ENCODE peak calls at places on chromosomes 7 and 10, in eight cellular contexts. W, V, C, M, Q, S, K and L are unnamed samples.

GRCh38 chr7:42606217-42606905 is 305.5 kb downstream of the C7orf25 start:
- DNase-seq in M (no peak), Q (no peak), W (no peak), K (no peak), V (no peak), S (no peak), C (peak; percentile 69), L (no peak)

GRCh38 chr10:29797616-29798015 is 162.8 kb upstream of the SVIL start:
- DNase-seq in Q (no peak), K (no peak), S (no peak), V (no peak), C (no peak), M (no peak), W (no peak), L (no peak)

GRCh38 chr10:91880310-91880709 is 29.0 kb downstream of the FGFBP3 start:
- DNase-seq in M (peak; percentile 70), K (peak; percentile 68), C (no peak), W (no peak), Q (no peak), V (peak; percentile 77), S (no peak), L (no peak)

GRCh38 chr10:82742478-82742877 is 867.5 kb downstream of the NRG3 start:
- DNase-seq in M (peak; percentile 16), W (no peak), S (no peak), Q (peak; percentile 39), C (peak; percentile 25), V (no peak), K (no peak), L (no peak)

GRCh38 chr10:126119591-126119990 is 223.2 kb downstream of the FANK1 start:
- DNase-seq in C (peak; percentile 34), V (no peak), K (no peak), Q (peak; percentile 47), M (peak; percentile 72), S (no peak), W (no peak), L (no peak)

GRCh38 chr7:43522406-43523156 is 60.3 kb upstream of the STK17A start:
- DNase-seq in S (no peak), V (no peak), W (no peak), Q (peak; percentile 65), M (peak; percentile 2), C (peak; percentile 34), K (no peak), L (no peak)

GRCh38 chr7:55130554-55131198 is 111.9 kb downstream of the EGFR start:
- DNase-seq in C (peak; percentile 98), V (peak; percentile 79), K (no peak), Q (peak; percentile 97), S (peak; percentile 72), W (no peak), M (no peak), L (no peak)

GRCh38 chr7:13990319-13990983 is 985 bp upstream of the ETV1 start:
- DNase-seq in M (peak; percentile 54), W (no peak), V (peak; percentile 81), Q (peak; percentile 56), C (peak; percentile 61), S (peak; percentile 36), K (peak; percentile 94), L (no peak)

GRCh38 chr7:70833726-70834125 is 298.2 kb upstream of the GALNT17 start:
- DNase-seq in M (peak; percentile 6), S (no peak), V (no peak), K (no peak), C (no peak), W (no peak), Q (peak; percentile 57), L (no peak)

GRCh38 chr10:72790216-72790990 is 98.5 kb downstream of the MCU start:
- DNase-seq in M (peak; percentile 53), S (no peak), C (no peak), W (no peak), K (no peak), Q (no peak), V (no peak), L (no peak)

GRCh38 chr10:56317603-56318002 is 43.5 kb downstream of the ZWINT start:
- DNase-seq in S (no peak), K (no peak), Q (no peak), V (no peak), W (no peak), M (no peak), C (no peak), L (no peak)

GRCh38 chr7:73851410-73852338 is 9.3 kb upstream of the TMEM270 start:
- DNase-seq in W (no peak), M (peak; percentile 98), K (no peak), S (no peak), C (peak; percentile 97), V (no peak), Q (peak; percentile 96), L (no peak)

GRCh38 chr7:105350906-105351305 is 37.8 kb downstream of the SRPK2 start:
- DNase-seq in C (no peak), M (no peak), S (no peak), V (no peak), Q (no peak), W (no peak), K (no peak), L (no peak)

GRCh38 chr7:101287032-101287431 is 34.6 kb downstream of the IFT22 start:
- DNase-seq in S (no peak), C (no peak), K (no peak), M (no peak), Q (no peak), V (no peak), W (no peak), L (no peak)

GRCh38 chr7:54542920-54543539 is 855 bp downstream of the VSTM2A start:
- DNase-seq in M (peak; percentile 31), V (peak; percentile 81), K (peak; percentile 77), C (peak; percentile 0), W (no peak), Q (peak; percentile 13), S (no peak), L (no peak)

GRCh38 chr10:55063817-55064216 is 262.8 kb upstream of the PCDH15 start:
- DNase-seq in S (no peak), Q (peak; percentile 63), M (peak; percentile 45), C (no peak), K (no peak), W (no peak), V (no peak), L (no peak)

GRCh38 chr7:105990726-105991465 is 27.8 kb downstream of the CDHR3 start:
- DNase-seq in S (peak; percentile 73), K (peak; percentile 89), C (no peak), M (no peak), Q (peak; percentile 37), W (no peak), V (peak; percentile 63), L (no peak)

GRCh38 chr7:2939193-2939885 is 95.2 kb upstream of the GNA12 start:
- DNase-seq in C (no peak), W (no peak), K (peak; percentile 33), S (no peak), V (no peak), Q (no peak), M (peak; percentile 15), L (no peak)

GRCh38 chr7:114759347-114760062 is 162.4 kb upstream of the MDFIC start:
- DNase-seq in S (no peak), M (peak; percentile 90), W (no peak), V (peak; percentile 6), K (no peak), Q (peak; percentile 14), C (peak; percentile 14), L (no peak)

GRCh38 chr10:23204773-23205172 is 12.7 kb downstream of the PTF1A start:
- DNase-seq in S (no peak), Q (no peak), M (no peak), C (no peak), K (peak; percentile 83), V (peak; percentile 86), W (no peak), L (no peak)

GRCh38 chr7:8003077-8003476 is 34.5 kb downstream of the GLCCI1 start:
- DNase-seq in W (no peak), Q (no peak), K (no peak), C (no peak), S (no peak), V (no peak), M (no peak), L (no peak)

GRCh38 chr10:119667562-119668328 is 16.6 kb downstream of the BAG3 start:
- DNase-seq in K (peak; percentile 67), W (no peak), C (peak; percentile 91), Q (peak; percentile 95), V (peak; percentile 55), M (peak; percentile 96), S (peak; percentile 61), L (no peak)
- TF ChIP-seq CTCF in K (no peak), W (no peak), C (peak; percentile 6), Q (peak; percentile 8), V (no peak), M (peak; percentile 31), S (no peak), L (no peak)

GRCh38 chr7:1411414-1411813 is 47.9 kb downstream of the MICALL2 start:
- DNase-seq in M (no peak), Q (no peak), W (no peak), C (no peak), K (no peak), S (no peak), V (no peak), L (no peak)

GRCh38 chr7:1410992-1411391 is 48.3 kb downstream of the MICALL2 start:
- DNase-seq in Q (no peak), C (no peak), W (no peak), S (no peak), K (no peak), V (no peak), M (no peak), L (no peak)

GRCh38 chr7:1413936-1414639 is 45.2 kb downstream of the MICALL2 start:
- DNase-seq in W (no peak), M (no peak), C (no peak), V (no peak), K (no peak), Q (no peak), S (no peak), L (no peak)

GRCh38 chr7:1415389-1415990 is 43.8 kb downstream of the MICALL2 start:
- DNase-seq in K (no peak), Q (no peak), M (no peak), S (no peak), W (no peak), C (no peak), V (no peak), L (no peak)

GRCh38 chr7:1412322-1413261 is 46.7 kb downstream of the MICALL2 start:
- DNase-seq in W (peak; percentile 80), M (peak; percentile 93), V (peak; percentile 97), S (peak; percentile 52), K (peak; percentile 98), Q (peak; percentile 86), C (peak; percentile 85), L (peak; percentile 57)
- TF ChIP-seq CTCF in W (peak; percentile 81), M (peak; percentile 87), V (peak; percentile 86), S (no peak), K (peak; percentile 98), Q (peak; percentile 58), C (peak; percentile 81), L (peak; percentile 71)

DNA sequence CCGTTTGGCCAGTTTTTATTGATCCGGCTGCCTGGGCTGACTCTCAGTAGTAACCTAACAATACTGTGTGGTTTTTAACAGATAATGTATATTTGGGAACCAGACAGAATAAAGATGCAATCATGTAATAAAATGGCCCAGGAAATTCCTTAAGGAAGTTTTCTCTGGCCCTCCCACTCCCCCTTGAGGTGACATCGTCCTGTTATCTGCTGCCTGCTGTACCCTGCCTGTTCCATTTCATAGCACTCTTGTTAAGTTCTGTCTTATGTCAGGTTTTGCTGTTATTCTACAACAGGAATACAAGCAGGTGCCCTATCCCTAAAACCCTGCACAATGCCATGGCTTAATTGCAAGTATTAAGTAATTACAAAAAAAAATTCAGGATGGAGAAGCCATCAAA is 12.5 kb downstream of the ITGB8 start:
- DNase-seq in M (peak; percentile 37), S (no peak), K (peak; percentile 58), V (peak; percentile 15), C (no peak), Q (no peak), W (no peak), L (no peak)
- TF ChIP-seq CTCF in M (peak; percentile 49), S (no peak), K (peak; percentile 68), V (peak; percentile 52), C (peak; percentile 31), Q (peak; percentile 50), W (no peak), L (no peak)

GRCh38 chr7:51451751-51452465 is 135.3 kb upstream of the COBL start:
- DNase-seq in K (peak; percentile 93), M (no peak), Q (no peak), W (no peak), S (no peak), C (no peak), V (peak; percentile 72), L (no peak)
- TF ChIP-seq CTCF in K (peak; percentile 79), M (no peak), Q (no peak), W (no peak), S (no peak), C (no peak), V (peak; percentile 48), L (no peak)